ENCODE peak calls at places on chromosomes 3 and 15, in nine cellular contexts. T, W, G, V, N, Z, Q, J and I are unnamed samples.

GRCh38 chr3:157347577-157348303 is 88.9 kb upstream of the PTX3 start:
- DNase-seq in T (no peak), W (no peak), G (no peak), V (peak; percentile 83), N (no peak), Z (no peak), Q (peak; percentile 87), J (no peak), I (no peak)

GRCh38 chr15:67945951-67946700 is 106.3 kb upstream of the RNU6-1 start:
- DNase-seq in T (no peak), W (no peak), G (peak; percentile 64), V (peak; percentile 64), N (no peak), Z (no peak), Q (peak; percentile 83), J (no peak), I (no peak)

GRCh38 chr3:111302073-111302472 is 230.5 kb downstream of the NECTIN3 start:
- DNase-seq in T (no peak), W (no peak), G (no peak), V (no peak), N (no peak), Z (no peak), Q (no peak), J (no peak), I (no peak)

GRCh38 chr15:83889995-83890394 is 236.1 kb downstream of the ADAMTSL3 start:
- DNase-seq in T (no peak), W (no peak), G (no peak), V (no peak), N (no peak), Z (no peak), Q (no peak), J (no peak), I (no peak)

GRCh38 chr15:31465083-31465955 is 138.7 kb downstream of the KLF13 start:
- DNase-seq in T (no peak), W (no peak), G (peak; percentile 3), V (no peak), N (no peak), Z (peak; percentile 94), Q (no peak), J (no peak), I (no peak)

GRCh38 chr15:26083457-26084350 is 220.6 kb upstream of the ATP10A start:
- DNase-seq in T (no peak), W (no peak), G (no peak), V (no peak), N (no peak), Z (no peak), Q (peak; percentile 35), J (no peak), I (no peak)

GRCh38 chr15:48076454-48076853 is 44.3 kb upstream of the SLC24A5 start:
- DNase-seq in T (no peak), W (no peak), G (no peak), V (no peak), N (no peak), Z (no peak), Q (no peak), J (no peak), I (no peak)

GRCh38 chr3:53263907-53264306 is 8.1 kb upstream of the TKT start:
- DNase-seq in T (no peak), W (no peak), G (no peak), V (no peak), N (no peak), Z (no peak), Q (no peak), J (no peak), I (no peak)

GRCh38 chr3:37510749-37511148 is 336.4 kb upstream of the LRRFIP2 start:
- DNase-seq in T (no peak), W (no peak), G (no peak), V (no peak), N (no peak), Z (no peak), Q (no peak), J (no peak), I (no peak)

GRCh38 chr15:89099968-89100367 is 11.7 kb downstream of the ABHD2 start:
- DNase-seq in T (no peak), W (no peak), G (no peak), V (no peak), N (no peak), Z (no peak), Q (no peak), J (no peak), I (no peak)

GRCh38 chr3:100634493-100635272 is 25.3 kb downstream of the ADGRG7 start:
- DNase-seq in T (peak; percentile 17), W (no peak), G (no peak), V (peak; percentile 54), N (no peak), Z (no peak), Q (peak; percentile 18), J (no peak), I (no peak)

GRCh38 chr15:70741677-70742293 is 21.6 kb downstream of the UACA start:
- DNase-seq in T (peak; percentile 68), W (no peak), G (no peak), V (peak; percentile 45), N (no peak), Z (peak; percentile 41), Q (no peak), J (no peak), I (no peak)

GRCh38 chr3:45110185-45110833 is 35.9 kb downstream of the CDCP1 start:
- DNase-seq in T (no peak), W (no peak), G (no peak), V (no peak), N (no peak), Z (no peak), Q (no peak), J (no peak), I (no peak)

GRCh38 chr15:96312641-96313335 is 17.7 kb upstream of the NR2F2 start:
- DNase-seq in T (no peak), W (no peak), G (no peak), V (no peak), N (no peak), Z (no peak), Q (no peak), J (no peak), I (no peak)
- H3K27me3 ChIP-seq in T (no peaks in the 10 kb centered on the region), W (peaks cover 14% of the 10 kb centered on the region), G (no peaks in the 10 kb centered on the region), V (peaks cover 52% of the 10 kb centered on the region), N (peaks cover 8% of the 10 kb centered on the region), Z (no peaks in the 10 kb centered on the region), Q (peaks cover 31% of the 10 kb centered on the region), J (no peaks in the 10 kb centered on the region), I (peaks cover 31% of the 10 kb centered on the region)

DNA sequence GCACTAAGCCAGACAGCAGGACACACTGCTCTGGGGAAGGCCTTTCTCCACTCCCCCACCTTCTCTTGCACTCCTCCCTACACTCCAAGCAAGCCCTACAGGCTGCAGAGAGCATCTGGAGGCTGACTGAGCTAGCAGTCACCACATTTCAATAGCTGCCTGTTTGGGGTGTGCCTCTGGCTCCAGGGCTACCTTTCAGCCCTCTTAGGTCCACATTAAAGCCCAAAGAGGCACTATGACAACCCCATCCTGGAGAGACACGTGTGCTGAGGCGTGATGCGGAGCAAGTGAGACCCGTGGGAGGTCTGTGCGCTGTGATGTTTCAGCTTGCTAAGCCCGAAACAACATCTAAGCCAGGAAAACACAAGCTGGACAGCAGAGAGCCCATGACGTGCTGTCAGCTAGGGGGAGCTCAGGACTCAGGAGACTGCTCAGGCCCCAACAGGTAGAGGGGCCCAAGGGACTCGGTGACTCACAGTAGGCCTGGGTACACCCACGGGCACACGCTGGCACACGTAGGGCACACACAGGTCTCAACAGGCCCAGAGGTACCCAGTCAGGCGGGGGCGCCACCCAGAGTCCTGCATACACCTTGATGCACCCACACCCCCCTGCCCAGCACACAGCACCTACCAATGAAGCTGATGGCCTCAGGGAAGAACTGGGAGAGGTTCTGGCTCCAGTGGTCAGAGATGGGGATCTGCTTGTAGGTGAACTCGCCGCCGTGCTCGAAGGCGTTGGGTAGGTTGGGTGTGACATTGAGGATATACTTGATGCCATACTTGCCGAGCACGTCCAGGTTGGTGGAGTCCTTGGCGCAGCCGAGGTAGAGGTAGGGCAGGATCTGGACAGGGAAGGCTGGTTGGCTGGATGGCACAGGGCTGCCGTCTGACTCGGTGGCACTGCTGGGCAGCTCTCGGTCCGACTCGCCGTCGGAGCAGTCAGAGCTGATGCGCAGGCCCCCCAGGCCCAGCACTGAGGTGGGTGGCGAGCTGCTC is 2.8 kb downstream of the DUSP7 start:
- DNase-seq in T (no peak), W (no peak), G (peak; percentile 54), V (peak; percentile 36), N (no peak), Z (peak; percentile 93), Q (no peak), J (no peak), I (no peak)
- TF ChIP-seq CTCF in T (peak; percentile 18), W (peak; percentile 6), G (peak; percentile 23), V (peak; percentile 31), N (peak; percentile 49), Z (peak; percentile 94), Q (peak; percentile 58), J (peak; percentile 70), I (no peak)

GRCh38 chr15:78440375-78441373 is 2.7 kb downstream of the IREB2 start:
- DNase-seq in T (no peak), W (no peak), G (no peak), V (no peak), N (no peak), Z (no peak), Q (no peak), J (no peak), I (no peak)

GRCh38 chr15:78438595-78439285 is 724 bp downstream of the IREB2 start:
- DNase-seq in T (peak; percentile 24), W (no peak), G (no peak), V (peak; percentile 39), N (peak; percentile 51), Z (no peak), Q (peak; percentile 71), J (no peak), I (no peak)

GRCh38 chr15:78434134-78434533 is 3.9 kb upstream of the IREB2 start:
- DNase-seq in T (no peak), W (no peak), G (no peak), V (no peak), N (no peak), Z (no peak), Q (no peak), J (no peak), I (no peak)

GRCh38 chr15:78437762-78438594 is at the start of gene IREB2:
- DNase-seq in T (peak; percentile 99), W (peak; percentile 97), G (peak; percentile 97), V (peak; percentile 99), N (peak; percentile 98), Z (peak; percentile 88), Q (peak; percentile 99), J (peak; percentile 83), I (peak; percentile 96)

DNA sequence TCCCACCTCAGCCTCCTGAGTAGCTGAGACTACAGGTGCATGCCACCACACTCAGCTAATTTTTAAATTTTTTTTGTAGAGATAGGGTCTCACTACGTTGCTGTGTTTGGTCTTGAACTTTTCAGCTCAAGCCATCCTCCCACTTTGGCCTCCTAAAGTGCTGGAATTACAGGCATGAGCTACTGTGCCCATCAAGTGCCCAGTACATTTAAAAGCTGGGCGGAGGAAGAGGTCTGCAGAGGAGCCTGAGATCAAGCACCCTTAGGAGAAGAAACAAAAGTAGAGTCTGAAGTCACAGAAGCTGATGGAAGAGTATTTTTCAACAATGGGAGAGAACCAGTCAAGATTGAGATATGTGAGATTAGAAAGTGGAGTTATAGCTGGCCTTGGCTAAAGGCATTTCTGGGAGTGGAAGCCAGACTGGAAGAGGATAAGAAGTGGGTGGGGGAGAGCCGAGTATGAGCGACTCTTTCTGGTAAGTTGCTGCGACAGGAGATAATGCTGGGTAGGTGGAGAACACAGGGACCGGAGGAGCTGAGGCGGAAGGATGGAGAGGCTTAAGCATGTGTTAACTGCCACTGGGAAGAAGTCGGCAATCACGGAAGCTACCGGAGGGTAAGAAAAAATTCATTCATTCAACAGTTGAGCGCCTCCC is 782 bp upstream of the IREB2 start:
- DNase-seq in T (no peak), W (no peak), G (no peak), V (no peak), N (no peak), Z (no peak), Q (peak; percentile 54), J (no peak), I (no peak)
- H3K27me3 ChIP-seq in T (no peaks in the 10 kb centered on the region), W (no peaks in the 10 kb centered on the region), G (no peaks in the 10 kb centered on the region), V (peaks cover 4% of the 10 kb centered on the region), N (no peaks in the 10 kb centered on the region), Z (no peaks in the 10 kb centered on the region), Q (no peaks in the 10 kb centered on the region), J (no peaks in the 10 kb centered on the region), I (no peaks in the 10 kb centered on the region)

GRCh38 chr15:43268111-43269105 is 1.7 kb upstream of the TGM5 start:
- DNase-seq in T (no peak), W (no peak), G (no peak), V (peak; percentile 22), N (no peak), Z (no peak), Q (peak; percentile 77), J (no peak), I (no peak)
- TF ChIP-seq CTCF in T (peak; percentile 48), W (peak; percentile 10), G (no peak), V (peak; percentile 46), N (peak; percentile 20), Z (peak; percentile 43), Q (peak; percentile 82), J (peak; percentile 39), I (no peak)